ENCODE peak calls at places on chromosomes 5 and 9, in four cellular contexts. U, D, P and A are unnamed samples.

GRCh38 chr5:163730206-163730782 is 224.9 kb downstream of the MAT2B start:
- DNase-seq in U (no peak), D (no peak), P (no peak), A (no peak)

GRCh38 chr5:67283988-67284457 is 87.4 kb upstream of the CD180 start:
- DNase-seq in D (no peak), P (no peak), U (no peak), A (no peak)

GRCh38 chr9:133108794-133109641 is 12.0 kb downstream of the RALGDS start:
- DNase-seq in D (no peak), U (peak), P (no peak), A (no peak)

GRCh38 chr9:101738566-101739183 is at the start of gene GRIN3A:
- DNase-seq in P (no peak), D (no peak), U (no peak), A (no peak)

GRCh38 chr9:99026271-99026955 is 78.5 kb upstream of the TGFBR1 start:
- DNase-seq in P (no peak), D (no peak), U (no peak), A (peak)

GRCh38 chr5:7331083-7331482 is 64.9 kb upstream of the ADCY2 start:
- DNase-seq in D (no peak), U (no peak), P (no peak), A (no peak)

GRCh38 chr5:135085133-135085935 is 51.3 kb upstream of the PITX1 start:
- DNase-seq in U (no peak), P (no peak), D (no peak), A (no peak)

GRCh38 chr5:67214713-67215591 is 18.4 kb upstream of the CD180 start:
- DNase-seq in P (no peak), U (no peak), D (no peak), A (no peak)

GRCh38 chr9:95506692-95507455 is 9.9 kb downstream of the PTCH1 start:
- DNase-seq in D (no peak), U (peak), P (no peak), A (no peak)

GRCh38 chr5:179858241-179858585 is 404 bp downstream of the MRNIP start:
- DNase-seq in D (no peak), P (no peak), U (peak), A (no peak)

GRCh38 chr5:15614679-15615078 is 114.7 kb downstream of the FBXL7 start:
- DNase-seq in P (no peak), U (no peak), D (no peak), A (no peak)

GRCh38 chr5:59367791-59368394 is 525.6 kb downstream of the PDE4D start:
- DNase-seq in D (no peak), P (peak), U (peak), A (peak)

GRCh38 chr5:68949711-68950110 is 144.1 kb upstream of the SLC30A5 start:
- DNase-seq in P (no peak), U (no peak), D (no peak), A (no peak)

GRCh38 chr9:96859461-96860198 is 5.3 kb upstream of the ZNF782 start:
- DNase-seq in U (no peak), P (no peak), D (no peak), A (no peak)

GRCh38 chr9:114076237-114077161 is 1.6 kb downstream of the AMBP start:
- DNase-seq in D (no peak), P (no peak), U (no peak), A (no peak)

GRCh38 chr5:37989884-37990283 is 150.0 kb upstream of the GDNF start:
- DNase-seq in P (no peak), D (no peak), U (no peak), A (no peak)